ENCODE peak calls at places on chromosomes 11 and 22, in ten cellular contexts. J, W, B, F, D, A, N, O, L and M are unnamed samples.

GRCh38 chr11:112292785-112293407 is 32.2 kb upstream of the PLET1 start:
- DNase-seq in J (no peak), W (peak), B (no peak), F (peak), D (no peak), A (peak), N (peak), O (peak), L (no peak), M (peak)

GRCh38 chr11:106276859-106277436 is 199.5 kb downstream of the AASDHPPT start:
- DNase-seq in J (no peak), W (peak), B (peak), F (peak), D (no peak), A (no peak), N (no peak), O (peak), L (no peak), M (no peak)

GRCh38 chr11:82845336-82846036 is 54.7 kb downstream of the PRCP start:
- DNase-seq in J (no peak), W (no peak), B (no peak), F (no peak), D (no peak), A (no peak), N (no peak), O (no peak), L (no peak), M (no peak)

GRCh38 chr11:61369372-61370348 is 7.5 kb downstream of the TMEM138 start:
- DNase-seq in J (no peak), W (peak), B (peak), F (peak), D (no peak), A (peak), N (peak), O (peak), L (no peak), M (no peak)

GRCh38 chr11:69075421-69076128 is 26.8 kb downstream of the TPCN2 start:
- DNase-seq in J (no peak), W (no peak), B (no peak), F (peak), D (no peak), A (peak), N (no peak), O (peak), L (no peak), M (peak)

GRCh38 chr11:68924073-68924925 is 20.6 kb downstream of the IGHMBP2 start:
- DNase-seq in J (no peak), W (no peak), B (no peak), F (no peak), D (no peak), A (peak), N (peak), O (peak), L (no peak), M (no peak)

GRCh38 chr11:63858628-63859550 is 20.0 kb downstream of the MARK2 start:
- DNase-seq in J (no peak), W (no peak), B (no peak), F (peak), D (no peak), A (no peak), N (no peak), O (peak), L (no peak), M (no peak)

GRCh38 chr22:50403701-50404101 is 60.6 kb downstream of the PPP6R2 start:
- DNase-seq in J (no peak), W (no peak), B (no peak), F (no peak), D (no peak), A (peak), N (no peak), O (no peak), L (no peak), M (no peak)

GRCh38 chr11:6737872-6738466 is 33.8 kb downstream of the OR2AG2 start:
- DNase-seq in J (peak), W (peak), B (peak), F (peak), D (peak), A (no peak), N (no peak), O (peak), L (peak), M (peak)

GRCh38 chr11:67545280-67545679 is 22.0 kb upstream of the CABP2 start:
- DNase-seq in J (peak), W (no peak), B (no peak), F (no peak), D (no peak), A (no peak), N (no peak), O (no peak), L (no peak), M (no peak)

GRCh38 chr11:73402834-73403185 is 26.6 kb downstream of the RELT start:
- DNase-seq in J (no peak), W (no peak), B (peak), F (peak), D (no peak), A (no peak), N (no peak), O (no peak), L (no peak), M (no peak)

GRCh38 chr11:16891170-16891569 is 123.0 kb downstream of the PLEKHA7 start:
- DNase-seq in J (no peak), W (no peak), B (no peak), F (no peak), D (no peak), A (no peak), N (no peak), O (no peak), L (no peak), M (no peak)

GRCh38 chr11:129410561-129410960 is 34.9 kb downstream of the BARX2 start:
- DNase-seq in J (no peak), W (no peak), B (no peak), F (no peak), D (no peak), A (no peak), N (no peak), O (no peak), L (no peak), M (no peak)

GRCh38 chr22:25154686-25154999 is 45.0 kb upstream of the CRYBB3 start:
- DNase-seq in J (no peak), W (no peak), B (no peak), F (no peak), D (no peak), A (no peak), N (no peak), O (no peak), L (no peak), M (no peak)

GRCh38 chr22:41047741-41048140 is 44.7 kb upstream of the EP300 start:
- DNase-seq in J (no peak), W (no peak), B (no peak), F (no peak), D (no peak), A (no peak), N (no peak), O (no peak), L (no peak), M (no peak)

GRCh38 chr22:37790234-37790633 is 17.5 kb upstream of the GCAT start:
- DNase-seq in J (no peak), W (no peak), B (no peak), F (no peak), D (no peak), A (no peak), N (no peak), O (no peak), L (no peak), M (no peak)

GRCh38 chr11:134797411-134798089 is 385.5 kb upstream of the B3GAT1 start:
- DNase-seq in J (no peak), W (no peak), B (no peak), F (no peak), D (no peak), A (no peak), N (no peak), O (no peak), L (no peak), M (no peak)

GRCh38 chr22:46031066-46031465 is 54.1 kb upstream of the WNT7B start:
- DNase-seq in J (peak), W (no peak), B (no peak), F (no peak), D (no peak), A (no peak), N (no peak), O (no peak), L (no peak), M (no peak)

GRCh38 chr11:70155386-70155785 is 47.7 kb upstream of the FADD start:
- DNase-seq in J (no peak), W (no peak), B (no peak), F (no peak), D (no peak), A (no peak), N (no peak), O (peak), L (no peak), M (no peak)

GRCh38 chr11:18844753-18845367 is 53.3 kb upstream of the PTPN5 start:
- DNase-seq in J (no peak), W (peak), B (peak), F (peak), D (peak), A (no peak), N (no peak), O (peak), L (no peak), M (peak)

GRCh38 chr11:33161120-33162005 is at the start of gene CSTF3:
- DNase-seq in J (peak), W (peak), B (peak), F (peak), D (peak), A (peak), N (peak), O (peak), L (peak), M (peak)

GRCh38 chr22:39144101-39144815 is 8.2 kb downstream of the CBX7 start:
- DNase-seq in J (no peak), W (no peak), B (peak), F (peak), D (no peak), A (peak), N (no peak), O (peak), L (no peak), M (peak)

GRCh38 chr11:12876340-12876739 is 132.8 kb upstream of the RASSF10 start:
- DNase-seq in J (no peak), W (no peak), B (no peak), F (no peak), D (no peak), A (no peak), N (no peak), O (peak), L (no peak), M (no peak)

GRCh38 chr11:106733518-106734162 is 284.6 kb downstream of the GUCY1A2 start:
- DNase-seq in J (no peak), W (no peak), B (no peak), F (peak), D (no peak), A (no peak), N (no peak), O (peak), L (no peak), M (no peak)

GRCh38 chr22:21041937-21042336 is 3.8 kb upstream of the LRRC74B start:
- DNase-seq in J (no peak), W (no peak), B (no peak), F (peak), D (no peak), A (no peak), N (no peak), O (peak), L (no peak), M (peak)

GRCh38 chr11:69894126-69895047 is 75.2 kb upstream of the FGF3 start:
- DNase-seq in J (peak), W (no peak), B (no peak), F (no peak), D (no peak), A (no peak), N (peak), O (peak), L (no peak), M (no peak)

GRCh38 chr22:19175026-19175601 is 3.4 kb downstream of the SLC25A1 start:
- DNase-seq in J (no peak), W (no peak), B (no peak), F (no peak), D (no peak), A (no peak), N (no peak), O (no peak), L (no peak), M (no peak)

GRCh38 chr11:69333149-69333710 is 39.3 kb downstream of the MYEOV start:
- DNase-seq in J (no peak), W (no peak), B (no peak), F (no peak), D (no peak), A (peak), N (no peak), O (no peak), L (no peak), M (no peak)

GRCh38 chr22:28132466-28132865 is 213.4 kb upstream of the PITPNB start:
- DNase-seq in J (no peak), W (no peak), B (no peak), F (peak), D (no peak), A (no peak), N (no peak), O (no peak), L (no peak), M (no peak)

GRCh38 chr11:12598330-12599256 is 75.6 kb upstream of the TEAD1 start:
- DNase-seq in J (no peak), W (no peak), B (no peak), F (peak), D (no peak), A (no peak), N (no peak), O (peak), L (no peak), M (no peak)

GRCh38 chr11:110857885-110858555 is 145.8 kb upstream of the ARHGAP20 start:
- DNase-seq in J (no peak), W (peak), B (peak), F (peak), D (no peak), A (no peak), N (no peak), O (peak), L (no peak), M (peak)

GRCh38 chr22:36900880-36901279 is 12.5 kb upstream of the CSF2RB start:
- DNase-seq in J (peak), W (no peak), B (peak), F (no peak), D (no peak), A (no peak), N (no peak), O (no peak), L (no peak), M (no peak)

GRCh38 chr22:46047841-46048595 is 71.1 kb upstream of the WNT7B start:
- DNase-seq in J (peak), W (no peak), B (no peak), F (no peak), D (no peak), A (peak), N (peak), O (no peak), L (no peak), M (no peak)

GRCh38 chr11:45834298-45834756 is 12.9 kb upstream of the CRY2 start:
- DNase-seq in J (no peak), W (no peak), B (no peak), F (no peak), D (no peak), A (no peak), N (peak), O (no peak), L (no peak), M (no peak)

GRCh38 chr11:133081020-133081419 is 451.3 kb downstream of the OPCML start:
- DNase-seq in J (no peak), W (no peak), B (no peak), F (no peak), D (no peak), A (no peak), N (no peak), O (no peak), L (no peak), M (no peak)
- TF ChIP-seq CTCF in J (no peak), W (no peak), B (no peak), F (no peak), D (no peak), A (no peak), N (no peak), O (no peak), L (peak), M (peak)

GRCh38 chr11:13970986-13971385 is 8.5 kb downstream of the SPON1 start:
- DNase-seq in J (peak), W (peak), B (peak), F (no peak), D (peak), A (no peak), N (no peak), O (no peak), L (no peak), M (peak)
- TF ChIP-seq CTCF in J (no peak), W (no peak), B (peak), F (peak), D (peak), A (no peak), N (peak), O (peak), L (no peak), M (peak)

DNA sequence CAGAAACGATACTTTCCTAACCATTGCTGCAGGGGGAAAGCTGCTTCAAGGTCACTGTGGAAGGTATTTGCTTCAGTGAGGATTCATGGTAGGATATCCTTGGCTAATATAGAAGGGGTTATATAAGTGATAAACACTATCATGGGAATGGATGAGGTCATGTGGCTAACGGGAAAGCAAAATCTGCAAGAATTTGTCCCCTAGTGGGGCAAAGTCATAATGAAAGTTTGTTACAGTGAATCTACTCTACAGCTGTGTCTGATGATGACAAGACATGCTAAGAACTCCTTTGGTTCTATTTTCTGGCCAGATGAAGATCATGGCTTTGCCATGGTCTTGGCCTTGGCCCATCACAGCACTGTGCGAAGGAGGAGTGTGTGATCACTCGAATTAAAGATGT is 13.8 kb downstream of the MMP20 start:
- DNase-seq in J (no peak), W (no peak), B (peak), F (no peak), D (no peak), A (no peak), N (no peak), O (no peak), L (no peak), M (no peak)
- TF ChIP-seq CTCF in J (no peak), W (no peak), B (no peak), F (no peak), D (no peak), A (no peak), N (no peak), O (no peak), L (no peak), M (peak)

GRCh38 chr11:125114518-125114917 is 3.1 kb upstream of the TMEM218 start:
- DNase-seq in J (peak), W (no peak), B (peak), F (no peak), D (no peak), A (no peak), N (no peak), O (no peak), L (no peak), M (no peak)
- TF ChIP-seq CTCF in J (peak), W (no peak), B (no peak), F (peak), D (no peak), A (no peak), N (no peak), O (no peak), L (peak), M (peak)

DNA sequence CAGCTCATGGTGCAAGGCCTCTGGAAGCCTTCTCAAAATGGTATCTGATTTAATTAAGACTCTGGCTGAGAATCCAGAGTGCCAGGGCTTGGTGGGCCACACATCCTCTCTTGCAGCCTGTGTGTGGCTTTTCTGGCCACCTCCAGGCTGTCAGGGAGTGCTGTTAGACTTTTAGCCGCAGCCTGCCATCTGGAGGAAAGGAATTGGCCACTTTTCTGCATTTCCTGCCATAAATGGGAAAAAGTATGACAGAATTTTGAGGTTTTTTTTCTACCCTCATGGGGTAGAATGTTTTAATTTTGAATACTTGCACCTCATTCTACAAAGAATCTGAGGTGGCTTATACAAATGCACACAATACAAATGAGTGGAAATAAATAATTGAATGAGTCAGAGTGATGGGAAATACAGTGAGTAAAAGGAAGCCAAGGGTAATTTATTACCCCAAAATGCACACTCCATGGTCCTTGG is 218.4 kb downstream of the ADAMTS15 start:
- DNase-seq in J (no peak), W (no peak), B (no peak), F (peak), D (no peak), A (no peak), N (no peak), O (peak), L (no peak), M (no peak)
- TF ChIP-seq CTCF in J (no peak), W (no peak), B (no peak), F (peak), D (no peak), A (no peak), N (no peak), O (peak), L (no peak), M (peak)

GRCh38 chr11:95373241-95373640 is 142.2 kb upstream of the SESN3 start:
- DNase-seq in J (no peak), W (no peak), B (no peak), F (no peak), D (no peak), A (no peak), N (no peak), O (no peak), L (no peak), M (no peak)
- TF ChIP-seq CTCF in J (no peak), W (no peak), B (no peak), F (no peak), D (no peak), A (no peak), N (no peak), O (no peak), L (no peak), M (no peak)

GRCh38 chr11:86955111-86955673 is at the start of gene FZD4:
- DNase-seq in J (peak), W (peak), B (peak), F (peak), D (peak), A (peak), N (peak), O (peak), L (peak), M (peak)
- TF ChIP-seq CTCF in J (no peak), W (no peak), B (peak), F (no peak), D (no peak), A (no peak), N (no peak), O (no peak), L (no peak), M (no peak)

GRCh38 chr11:47589504-47590025 is 3.1 kb downstream of the FAM180B start:
- DNase-seq in J (no peak), W (no peak), B (no peak), F (no peak), D (no peak), A (no peak), N (no peak), O (no peak), L (no peak), M (no peak)
- TF ChIP-seq CTCF in J (no peak), W (no peak), B (no peak), F (no peak), D (no peak), A (no peak), N (no peak), O (no peak), L (no peak), M (no peak)